ENCODE peak calls at places on chromosome 11, in six cellular contexts. X, A, L, T, E and C are unnamed samples.

GRCh38 chr11:27022659-27023251 is 17.9 kb upstream of the BBOX1 start:
- DNase-seq in A (no peak), E (no peak), T (no peak), X (no peak), L (no peak), C (no peak)

GRCh38 chr11:100918551-100919500 is 210.8 kb downstream of the PGR start:
- DNase-seq in A (no peak), E (no peak), L (no peak), X (no peak), T (peak; percentile 60), C (no peak)

GRCh38 chr11:125082611-125083311 is 19.7 kb downstream of the SLC37A2 start:
- DNase-seq in E (no peak), X (peak; percentile 62), A (no peak), L (no peak), T (no peak), C (no peak)

GRCh38 chr11:6650980-6651379 is 4.6 kb downstream of the DCHS1 start:
- DNase-seq in L (no peak), T (no peak), E (no peak), A (no peak), X (peak; percentile 37), C (no peak)

GRCh38 chr11:47185305-47186075 is 744 bp downstream of the PACSIN3 start:
- DNase-seq in T (no peak), X (no peak), E (no peak), A (no peak), L (no peak), C (no peak)

GRCh38 chr11:120566176-120566575 is 54.6 kb downstream of the GRIK4 start:
- DNase-seq in X (no peak), E (no peak), A (no peak), T (no peak), L (no peak), C (no peak)

GRCh38 chr11:129817282-129818051 is 1.8 kb downstream of the TMEM45B start:
- DNase-seq in T (no peak), E (no peak), X (no peak), L (no peak), A (no peak), C (no peak)

GRCh38 chr11:71914127-71914526 is 14.3 kb downstream of the XNDC1N start:
- DNase-seq in E (no peak), L (no peak), X (peak; percentile 82), A (no peak), T (no peak), C (no peak)

GRCh38 chr11:30196400-30197206 is 34.2 kb upstream of the FSHB start:
- DNase-seq in E (peak; percentile 73), A (peak; percentile 33), X (peak; percentile 44), T (peak; percentile 57), L (peak; percentile 10), C (peak; percentile 26)

GRCh38 chr11:100719809-100720221 is 32.7 kb downstream of the ARHGAP42 start:
- DNase-seq in X (peak; percentile 92), A (no peak), L (no peak), E (no peak), T (peak; percentile 90), C (no peak)

GRCh38 chr11:29634248-29634647 is 382.6 kb downstream of the KCNA4 start:
- DNase-seq in X (peak; percentile 4), L (no peak), A (no peak), T (no peak), E (no peak), C (no peak)